ENCODE peak calls at places on chromosome 11, in four cellular contexts. W is posterior cingulate gyrus; N is A673; E is Jurkat, Clone E6-1. H is an unnamed sample.

GRCh38 chr11:116993599-116993998 is 104.6 kb downstream of the SIK3 start:
- DNase-seq in N (peak; percentile 47), E (no peak), W (peak; percentile 40), H (no peak)

GRCh38 chr11:12802418-12803085 is 128.3 kb downstream of the TEAD1 start:
- DNase-seq in W (no peak), E (peak; percentile 22), N (no peak), H (peak; percentile 17)

GRCh38 chr11:94583213-94583884 is 16.2 kb downstream of the PIWIL4 start:
- DNase-seq in W (no peak), E (no peak), N (no peak), H (no peak)

GRCh38 chr11:88301478-88302140 is 35.9 kb downstream of the CTSC start:
- DNase-seq in N (no peak), E (no peak), W (no peak), H (no peak)

GRCh38 chr11:123475478-123475877 is 45.4 kb downstream of the GRAMD1B start:
- DNase-seq in E (no peak), W (no peak), N (peak; percentile 77), H (peak; percentile 3)

GRCh38 chr11:107182983-107183382 is 164.7 kb upstream of the GUCY1A2 start:
- DNase-seq in W (no peak), N (no peak), E (no peak), H (no peak)

GRCh38 chr11:59557940-59558643 is 46.8 kb downstream of the OR4D9 start:
- DNase-seq in E (no peak), N (no peak), W (no peak), H (no peak)

GRCh38 chr11:128667873-128668272 is 26.0 kb upstream of the FLI1 start:
- DNase-seq in W (no peak), N (no peak), E (no peak), H (no peak)

GRCh38 chr11:132976115-132976514 is 556.2 kb downstream of the OPCML start:
- DNase-seq in E (no peak), N (no peak), W (no peak), H (no peak)

GRCh38 chr11:12824281-12825041 is 150.2 kb downstream of the TEAD1 start:
- DNase-seq in N (no peak), E (no peak), W (no peak), H (no peak)

GRCh38 chr11:2579315-2580060 is 120.3 kb downstream of the KCNQ1OT1 start:
- DNase-seq in N (no peak), W (peak; percentile 6), E (no peak), H (no peak)

GRCh38 chr11:7667460-7667859 is 5.8 kb downstream of the CYB5R2 start:
- DNase-seq in N (no peak), E (no peak), W (peak; percentile 39), H (no peak)

GRCh38 chr11:110432713-110433392 is 3.1 kb downstream of the FDX1 start:
- DNase-seq in W (no peak), E (no peak), N (peak; percentile 80), H (peak; percentile 14)

GRCh38 chr11:68966894-68967780 is 13.6 kb downstream of the MRGPRD start:
- DNase-seq in N (no peak), W (no peak), E (no peak), H (no peak)

H was measured in DMS 273 treated with DMSO at 0.1 percent for 48 hours.